ENCODE peak calls at places on chromosomes 7 and 10, in seven cellular contexts. One of them, this sample, is unnamed.

GRCh38 chr7:26376208-26376917 is 84.7 kb downstream of the SNX10 start:
- DNase-seq in hepatocyte: peak
- DNase-seq in Peyer's patch: peak
- DNase-seq in HS-5: no peak
- DNase-seq in AG08396: no peak
- DNase-seq in NCI-H2171 treated with DMSO at 0.1 percent for 48 hours: peak
- DNase-seq in HT-29: no peak
- DNase-seq in this sample: no peak

GRCh38 chr7:33379891-33380525 is 250.6 kb downstream of the BBS9 start:
- DNase-seq in HS-5: no peak
- DNase-seq in AG08396: no peak
- DNase-seq in HT-29: no peak
- DNase-seq in Peyer's patch: no peak
- DNase-seq in NCI-H2171 treated with DMSO at 0.1 percent for 48 hours: peak
- DNase-seq in hepatocyte: no peak
- DNase-seq in this sample: no peak

GRCh38 chr10:109773818-109774440 is 149.4 kb downstream of the XPNPEP1 start:
- DNase-seq in hepatocyte: peak
- DNase-seq in HT-29: peak
- DNase-seq in Peyer's patch: no peak
- DNase-seq in NCI-H2171 treated with DMSO at 0.1 percent for 48 hours: peak
- DNase-seq in HS-5: peak
- DNase-seq in AG08396: peak
- DNase-seq in this sample: no peak

GRCh38 chr10:11673346-11674330 is 62.2 kb upstream of the USP6NL start:
- DNase-seq in AG08396: no peak
- DNase-seq in Peyer's patch: no peak
- DNase-seq in HT-29: no peak
- DNase-seq in NCI-H2171 treated with DMSO at 0.1 percent for 48 hours: no peak
- DNase-seq in hepatocyte: no peak
- DNase-seq in HS-5: no peak
- DNase-seq in this sample: no peak

GRCh38 chr7:94923412-94923811 is 16.0 kb downstream of the PPP1R9A start:
- DNase-seq in NCI-H2171 treated with DMSO at 0.1 percent for 48 hours: no peak
- DNase-seq in HT-29: no peak
- DNase-seq in Peyer's patch: no peak
- DNase-seq in HS-5: no peak
- DNase-seq in AG08396: no peak
- DNase-seq in hepatocyte: no peak
- DNase-seq in this sample: no peak

GRCh38 chr10:35876248-35876647 is 234.2 kb upstream of the FZD8 start:
- DNase-seq in AG08396: peak
- DNase-seq in HT-29: peak
- DNase-seq in NCI-H2171 treated with DMSO at 0.1 percent for 48 hours: no peak
- DNase-seq in Peyer's patch: no peak
- DNase-seq in HS-5: no peak
- DNase-seq in hepatocyte: no peak
- DNase-seq in this sample: no peak

GRCh38 chr7:18995270-18995671 is 122.2 kb downstream of the TWIST1 start:
- DNase-seq in HS-5: no peak
- DNase-seq in Peyer's patch: no peak
- DNase-seq in HT-29: no peak
- DNase-seq in AG08396: no peak
- DNase-seq in hepatocyte: no peak
- DNase-seq in NCI-H2171 treated with DMSO at 0.1 percent for 48 hours: no peak
- DNase-seq in this sample: no peak

GRCh38 chr10:122298598-122299301 is 27.7 kb downstream of the BTBD16 start:
- DNase-seq in HT-29: peak
- DNase-seq in AG08396: peak
- DNase-seq in HS-5: peak
- DNase-seq in NCI-H2171 treated with DMSO at 0.1 percent for 48 hours: peak
- DNase-seq in Peyer's patch: peak
- DNase-seq in hepatocyte: peak
- DNase-seq in this sample: peak

GRCh38 chr10:43693602-43694001 is 44.9 kb upstream of the ZNF32 start:
- DNase-seq in NCI-H2171 treated with DMSO at 0.1 percent for 48 hours: no peak
- DNase-seq in AG08396: no peak
- DNase-seq in Peyer's patch: no peak
- DNase-seq in HS-5: no peak
- DNase-seq in HT-29: no peak
- DNase-seq in hepatocyte: no peak
- DNase-seq in this sample: no peak

GRCh38 chr10:58608356-58608755 is 95.7 kb downstream of the BICC1 start:
- DNase-seq in HT-29: no peak
- DNase-seq in Peyer's patch: no peak
- DNase-seq in HS-5: no peak
- DNase-seq in hepatocyte: no peak
- DNase-seq in NCI-H2171 treated with DMSO at 0.1 percent for 48 hours: no peak
- DNase-seq in AG08396: no peak
- DNase-seq in this sample: no peak

GRCh38 chr7:112449353-112449752 is 907 bp upstream of the IFRD1 start:
- DNase-seq in AG08396: no peak
- DNase-seq in Peyer's patch: no peak
- DNase-seq in hepatocyte: peak
- DNase-seq in HT-29: peak
- DNase-seq in HS-5: no peak
- DNase-seq in NCI-H2171 treated with DMSO at 0.1 percent for 48 hours: no peak
- DNase-seq in this sample: no peak

GRCh38 chr7:146129997-146130396 is 13.4 kb downstream of the CNTNAP2 start:
- DNase-seq in Peyer's patch: no peak
- DNase-seq in AG08396: no peak
- DNase-seq in HS-5: no peak
- DNase-seq in NCI-H2171 treated with DMSO at 0.1 percent for 48 hours: no peak
- DNase-seq in hepatocyte: no peak
- DNase-seq in HT-29: no peak
- DNase-seq in this sample: no peak

GRCh38 chr7:118711631-118712156 is 487.2 kb downstream of the ANKRD7 start:
- DNase-seq in hepatocyte: no peak
- DNase-seq in AG08396: no peak
- DNase-seq in Peyer's patch: no peak
- DNase-seq in NCI-H2171 treated with DMSO at 0.1 percent for 48 hours: no peak
- DNase-seq in HS-5: no peak
- DNase-seq in HT-29: no peak
- DNase-seq in this sample: no peak

GRCh38 chr7:80273327-80273726 is 138.7 kb downstream of the GNAI1 start:
- DNase-seq in Peyer's patch: no peak
- DNase-seq in hepatocyte: no peak
- DNase-seq in HS-5: no peak
- DNase-seq in HT-29: no peak
- DNase-seq in AG08396: no peak
- DNase-seq in NCI-H2171 treated with DMSO at 0.1 percent for 48 hours: no peak
- DNase-seq in this sample: no peak

GRCh38 chr7:12640299-12641096 is 46.9 kb upstream of the ARL4A start:
- DNase-seq in AG08396: no peak
- DNase-seq in hepatocyte: no peak
- DNase-seq in NCI-H2171 treated with DMSO at 0.1 percent for 48 hours: no peak
- DNase-seq in Peyer's patch: no peak
- DNase-seq in HS-5: no peak
- DNase-seq in HT-29: no peak
- DNase-seq in this sample: no peak

GRCh38 chr7:140251824-140252555 is 75.2 kb upstream of the KDM7A start:
- DNase-seq in Peyer's patch: no peak
- DNase-seq in AG08396: no peak
- DNase-seq in HT-29: no peak
- DNase-seq in NCI-H2171 treated with DMSO at 0.1 percent for 48 hours: no peak
- DNase-seq in HS-5: no peak
- DNase-seq in hepatocyte: no peak
- DNase-seq in this sample: no peak

GRCh38 chr7:116560021-116560970 is 35.5 kb downstream of the CAV1 start:
- DNase-seq in HS-5: no peak
- DNase-seq in Peyer's patch: no peak
- DNase-seq in NCI-H2171 treated with DMSO at 0.1 percent for 48 hours: peak
- DNase-seq in hepatocyte: no peak
- DNase-seq in HT-29: no peak
- DNase-seq in AG08396: no peak
- DNase-seq in this sample: no peak

GRCh38 chr7:69820479-69821192 is 222.4 kb downstream of the AUTS2 start:
- DNase-seq in Peyer's patch: no peak
- DNase-seq in NCI-H2171 treated with DMSO at 0.1 percent for 48 hours: no peak
- DNase-seq in hepatocyte: no peak
- DNase-seq in AG08396: no peak
- DNase-seq in HT-29: no peak
- DNase-seq in HS-5: no peak
- DNase-seq in this sample: no peak

GRCh38 chr7:959271-959670 is 4.8 kb upstream of the ADAP1 start:
- DNase-seq in Peyer's patch: peak
- DNase-seq in HT-29: no peak
- DNase-seq in hepatocyte: no peak
- DNase-seq in HS-5: no peak
- DNase-seq in AG08396: no peak
- DNase-seq in NCI-H2171 treated with DMSO at 0.1 percent for 48 hours: no peak
- DNase-seq in this sample: no peak

GRCh38 chr10:50625663-50626062 is 1.9 kb upstream of the SGMS1 start:
- DNase-seq in HS-5: no peak
- DNase-seq in HT-29: peak
- DNase-seq in NCI-H2171 treated with DMSO at 0.1 percent for 48 hours: no peak
- DNase-seq in AG08396: peak
- DNase-seq in hepatocyte: peak
- DNase-seq in Peyer's patch: no peak
- DNase-seq in this sample: no peak

GRCh38 chr10:79351332-79351731 is 4.1 kb downstream of the PPIF start:
- DNase-seq in hepatocyte: no peak
- DNase-seq in Peyer's patch: no peak
- DNase-seq in AG08396: no peak
- DNase-seq in NCI-H2171 treated with DMSO at 0.1 percent for 48 hours: no peak
- DNase-seq in HS-5: no peak
- DNase-seq in HT-29: no peak
- DNase-seq in this sample: no peak

GRCh38 chr7:48084727-48085432 is 4.2 kb upstream of the UPP1 start:
- DNase-seq in hepatocyte: peak
- DNase-seq in AG08396: peak
- DNase-seq in NCI-H2171 treated with DMSO at 0.1 percent for 48 hours: no peak
- DNase-seq in HS-5: peak
- DNase-seq in Peyer's patch: no peak
- DNase-seq in HT-29: peak
- DNase-seq in this sample: no peak

GRCh38 chr7:128742206-128742605 is 3.0 kb downstream of the CALU start:
- DNase-seq in AG08396: peak
- DNase-seq in HS-5: peak
- DNase-seq in Peyer's patch: no peak
- DNase-seq in hepatocyte: no peak
- DNase-seq in HT-29: no peak
- DNase-seq in NCI-H2171 treated with DMSO at 0.1 percent for 48 hours: no peak
- DNase-seq in this sample: no peak

GRCh38 chr10:93074137-93074596 is 474 bp downstream of the CYP26A1 start:
- DNase-seq in AG08396: no peak
- DNase-seq in Peyer's patch: no peak
- DNase-seq in NCI-H2171 treated with DMSO at 0.1 percent for 48 hours: peak
- DNase-seq in HT-29: no peak
- DNase-seq in hepatocyte: no peak
- DNase-seq in HS-5: no peak
- DNase-seq in this sample: peak

GRCh38 chr7:70477051-70478010 is 654.6 kb upstream of the GALNT17 start:
- DNase-seq in HS-5: no peak
- DNase-seq in AG08396: no peak
- DNase-seq in HT-29: no peak
- DNase-seq in hepatocyte: peak
- DNase-seq in Peyer's patch: peak
- DNase-seq in NCI-H2171 treated with DMSO at 0.1 percent for 48 hours: no peak
- DNase-seq in this sample: no peak

GRCh38 chr10:84946984-84947383 is 618.6 kb downstream of the CCSER2 start:
- DNase-seq in AG08396: no peak
- DNase-seq in NCI-H2171 treated with DMSO at 0.1 percent for 48 hours: peak
- DNase-seq in Peyer's patch: no peak
- DNase-seq in HT-29: no peak
- DNase-seq in HS-5: no peak
- DNase-seq in hepatocyte: no peak
- DNase-seq in this sample: no peak

GRCh38 chr10:17730667-17731066 is 21.3 kb upstream of the TMEM236 start:
- DNase-seq in NCI-H2171 treated with DMSO at 0.1 percent for 48 hours: no peak
- DNase-seq in Peyer's patch: no peak
- DNase-seq in hepatocyte: no peak
- DNase-seq in AG08396: no peak
- DNase-seq in HT-29: no peak
- DNase-seq in HS-5: no peak
- DNase-seq in this sample: no peak

GRCh38 chr10:114084225-114084624 is 40.6 kb downstream of the ADRB1 start:
- DNase-seq in hepatocyte: no peak
- DNase-seq in HS-5: no peak
- DNase-seq in AG08396: no peak
- DNase-seq in Peyer's patch: no peak
- DNase-seq in HT-29: no peak
- DNase-seq in NCI-H2171 treated with DMSO at 0.1 percent for 48 hours: no peak
- DNase-seq in this sample: no peak

GRCh38 chr7:95718556-95719410 is 53.6 kb upstream of the DYNC1I1 start:
- DNase-seq in hepatocyte: no peak
- DNase-seq in Peyer's patch: no peak
- DNase-seq in NCI-H2171 treated with DMSO at 0.1 percent for 48 hours: peak
- DNase-seq in HT-29: peak
- DNase-seq in AG08396: no peak
- DNase-seq in HS-5: no peak
- DNase-seq in this sample: no peak

GRCh38 chr7:139610595-139610994 is 87.1 kb downstream of the CLEC2L start:
- DNase-seq in AG08396: no peak
- DNase-seq in NCI-H2171 treated with DMSO at 0.1 percent for 48 hours: no peak
- DNase-seq in hepatocyte: no peak
- DNase-seq in HT-29: no peak
- DNase-seq in Peyer's patch: no peak
- DNase-seq in HS-5: no peak
- DNase-seq in this sample: no peak

GRCh38 chr10:69936091-69936490 is 116.6 kb upstream of the MACROH2A2 start:
- DNase-seq in HS-5: no peak
- DNase-seq in hepatocyte: no peak
- DNase-seq in NCI-H2171 treated with DMSO at 0.1 percent for 48 hours: no peak
- DNase-seq in HT-29: no peak
- DNase-seq in AG08396: no peak
- DNase-seq in Peyer's patch: no peak
- DNase-seq in this sample: no peak

GRCh38 chr10:42979730-42980467 is 97.0 kb upstream of the RET start:
- DNase-seq in Peyer's patch: no peak
- DNase-seq in AG08396: no peak
- DNase-seq in hepatocyte: no peak
- DNase-seq in NCI-H2171 treated with DMSO at 0.1 percent for 48 hours: no peak
- DNase-seq in HS-5: no peak
- DNase-seq in HT-29: no peak
- DNase-seq in this sample: no peak

GRCh38 chr10:90125966-90126600 is 424.7 kb downstream of the KIF20B start:
- DNase-seq in AG08396: no peak
- DNase-seq in HT-29: no peak
- DNase-seq in NCI-H2171 treated with DMSO at 0.1 percent for 48 hours: no peak
- DNase-seq in HS-5: peak
- DNase-seq in hepatocyte: no peak
- DNase-seq in Peyer's patch: no peak
- DNase-seq in this sample: no peak

GRCh38 chr7:138816650-138817049 is 18.7 kb upstream of the ATP6V0A4 start:
- DNase-seq in AG08396: no peak
- DNase-seq in NCI-H2171 treated with DMSO at 0.1 percent for 48 hours: no peak
- DNase-seq in hepatocyte: no peak
- DNase-seq in HS-5: no peak
- DNase-seq in Peyer's patch: no peak
- DNase-seq in HT-29: no peak
- DNase-seq in this sample: no peak

GRCh38 chr10:79273603-79274002 is 73.7 kb upstream of the PPIF start:
- DNase-seq in NCI-H2171 treated with DMSO at 0.1 percent for 48 hours: no peak
- DNase-seq in HS-5: no peak
- DNase-seq in AG08396: no peak
- DNase-seq in hepatocyte: no peak
- DNase-seq in Peyer's patch: no peak
- DNase-seq in HT-29: no peak
- DNase-seq in this sample: no peak

GRCh38 chr7:111082351-111082750 is 8.6 kb upstream of the LRRN3 start:
- DNase-seq in AG08396: no peak
- DNase-seq in NCI-H2171 treated with DMSO at 0.1 percent for 48 hours: no peak
- DNase-seq in HS-5: no peak
- DNase-seq in HT-29: no peak
- DNase-seq in hepatocyte: no peak
- DNase-seq in Peyer's patch: no peak
- DNase-seq in this sample: no peak

GRCh38 chr7:116209561-116210070 is 723 bp upstream of the TES start:
- DNase-seq in Peyer's patch: no peak
- DNase-seq in AG08396: no peak
- DNase-seq in HS-5: no peak
- DNase-seq in hepatocyte: no peak
- DNase-seq in NCI-H2171 treated with DMSO at 0.1 percent for 48 hours: no peak
- DNase-seq in HT-29: no peak
- DNase-seq in this sample: no peak

GRCh38 chr7:27245798-27246691 is 3.4 kb downstream of the EVX1 start:
- DNase-seq in AG08396: no peak
- DNase-seq in NCI-H2171 treated with DMSO at 0.1 percent for 48 hours: no peak
- DNase-seq in HS-5: no peak
- DNase-seq in HT-29: no peak
- DNase-seq in hepatocyte: no peak
- DNase-seq in Peyer's patch: peak
- DNase-seq in this sample: no peak

This sample was measured in CMK.